ENCODE peak calls at places on chromosomes 13 and 19, in ten cellular contexts. G, H, Z, T, W, S, Y, E, D and O are unnamed samples.

GRCh38 chr13:42054798-42055499 is 6.5 kb downstream of the DGKH start:
- DNase-seq in Y (no peak), D (no peak), E (no peak), W (no peak), Z (no peak), S (no peak), H (no peak), T (no peak), G (no peak), O (no peak)

GRCh38 chr13:98834254-98834960 is 81.9 kb upstream of the SLC15A1 start:
- DNase-seq in E (no peak), T (no peak), W (no peak), S (no peak), Z (no peak), G (peak), Y (no peak), D (no peak), H (no peak), O (no peak)

GRCh38 chr13:93794197-93794885 is 567.7 kb downstream of the GPC6 start:
- DNase-seq in T (no peak), W (peak), H (no peak), E (no peak), G (no peak), D (no peak), Z (no peak), S (no peak), Y (no peak), O (no peak)

GRCh38 chr13:113860051-113860471 is 3.8 kb downstream of the GAS6 start:
- DNase-seq in D (peak), Z (no peak), W (no peak), T (no peak), S (peak), G (no peak), H (no peak), Y (no peak), E (no peak), O (no peak)

GRCh38 chr13:32905063-32905863 is 111.0 kb upstream of the KL start:
- DNase-seq in D (no peak), Z (no peak), W (no peak), Y (no peak), S (no peak), T (peak), H (peak), E (peak), G (no peak), O (no peak)

GRCh38 chr13:21395953-21396352 is 63.1 kb downstream of the ZDHHC20 start:
- DNase-seq in H (no peak), S (no peak), T (no peak), Y (no peak), G (no peak), E (no peak), W (no peak), D (no peak), Z (no peak), O (no peak)

GRCh38 chr13:102571075-102571474 is 25.7 kb upstream of the TPP2 start:
- DNase-seq in S (no peak), H (no peak), E (no peak), W (no peak), T (no peak), Y (no peak), D (no peak), G (no peak), Z (no peak), O (no peak)

GRCh38 chr19:46704379-46705076 is 12.4 kb downstream of the PRKD2 start:
- DNase-seq in Y (peak), Z (no peak), G (no peak), T (no peak), H (peak), D (peak), W (peak), S (no peak), E (no peak), O (no peak)

GRCh38 chr13:21361706-21362105 is 97.4 kb downstream of the ZDHHC20 start:
- DNase-seq in H (no peak), T (no peak), E (no peak), Y (no peak), W (no peak), D (no peak), Z (no peak), G (no peak), S (no peak), O (no peak)

GRCh38 chr19:5691930-5692784 is 2.1 kb downstream of the RPL36 start:
- DNase-seq in E (no peak), D (peak), H (no peak), S (no peak), T (peak), Z (no peak), Y (no peak), G (no peak), W (no peak), O (no peak)

GRCh38 chr19:13788991-13789390 is 6.3 kb upstream of the ZSWIM4 start:
- DNase-seq in Y (no peak), S (no peak), W (no peak), Z (no peak), G (no peak), T (peak), E (peak), D (no peak), H (peak), O (no peak)

GRCh38 chr13:83024955-83025594 is 857.2 kb downstream of the SLITRK1 start:
- DNase-seq in Y (no peak), Z (no peak), E (peak), T (peak), G (no peak), W (no peak), D (peak), H (no peak), S (no peak), O (no peak)

GRCh38 chr19:925087-925911 is 536 bp upstream of the ARID3A start:
- DNase-seq in Y (peak), S (peak), W (peak), E (peak), G (peak), T (peak), D (peak), Z (no peak), H (peak), O (peak)

GRCh38 chr13:26679945-26680516 is 80.6 kb downstream of the GPR12 start:
- DNase-seq in W (no peak), T (no peak), Y (peak), E (peak), G (no peak), H (no peak), Z (peak), S (no peak), D (no peak), O (no peak)

GRCh38 chr19:49151339-49152217 is 3.6 kb downstream of the HRC start:
- DNase-seq in E (peak), T (peak), G (no peak), W (no peak), D (peak), Y (peak), S (peak), H (peak), Z (no peak), O (no peak)

GRCh38 chr13:50393641-50394040 is 378.4 kb downstream of the KCNRG start:
- DNase-seq in E (peak), G (no peak), T (no peak), S (no peak), Y (peak), D (no peak), W (no peak), Z (no peak), H (no peak), O (peak)

GRCh38 chr19:55585658-55586339 is 5.2 kb upstream of the ZNF579 start:
- DNase-seq in G (no peak), S (peak), D (peak), E (peak), T (peak), Y (peak), W (no peak), H (peak), Z (peak), O (peak)

GRCh38 chr13:73765651-73766384 is 368.4 kb downstream of the KLF12 start:
- DNase-seq in S (peak), D (peak), T (peak), Z (peak), G (peak), Y (peak), H (no peak), W (peak), E (peak), O (peak)

GRCh38 chr13:67932991-67933390 is 702.9 kb upstream of the PCDH9 start:
- DNase-seq in D (no peak), Y (no peak), G (no peak), Z (no peak), S (no peak), H (no peak), E (no peak), T (no peak), W (no peak), O (no peak)

GRCh38 chr13:95644611-95645052 is at the start of gene DZIP1:
- DNase-seq in Z (peak), T (peak), S (no peak), W (peak), D (peak), G (peak), H (peak), Y (peak), E (peak), O (peak)

GRCh38 chr19:51422053-51422448 is 4.6 kb upstream of the SIGLEC10 start:
- DNase-seq in H (peak), E (peak), Z (peak), Y (peak), G (peak), T (peak), D (peak), W (peak), S (peak), O (peak)

GRCh38 chr19:47186337-47187022 is 44.5 kb downstream of the BBC3 start:
- DNase-seq in S (no peak), Y (no peak), Z (no peak), E (no peak), W (peak), H (no peak), G (no peak), T (no peak), D (no peak), O (no peak)

GRCh38 chr19:46976845-46977320 is 42.8 kb upstream of the NPAS1 start:
- DNase-seq in W (no peak), S (no peak), Y (peak), T (peak), Z (no peak), D (peak), G (peak), E (peak), H (peak), O (peak)

GRCh38 chr19:6718741-6719539 is 1.5 kb downstream of the C3 start:
- DNase-seq in S (no peak), D (peak), Y (peak), W (no peak), E (peak), Z (no peak), G (no peak), H (peak), T (peak), O (no peak)

GRCh38 chr13:97490702-97491307 is 56.8 kb downstream of the RAP2A start:
- DNase-seq in Z (no peak), W (no peak), H (no peak), Y (no peak), D (no peak), G (no peak), S (no peak), T (no peak), E (no peak), O (no peak)

GRCh38 chr19:46186717-46187101 is 38.7 kb downstream of the IGFL2 start:
- DNase-seq in W (no peak), D (no peak), Z (no peak), E (no peak), T (no peak), S (no peak), G (no peak), H (no peak), Y (no peak), O (no peak)

GRCh38 chr13:112452380-112453206 is 76.4 kb downstream of the SPACA7 start:
- DNase-seq in Z (no peak), H (no peak), D (no peak), W (no peak), T (no peak), S (no peak), Y (no peak), E (no peak), G (no peak), O (no peak)